ENCODE peak calls at places on chromosomes 7 and 10, in ten cellular contexts. X, H, D, S, Z, U, F, A, B and Q are unnamed samples.

GRCh38 chr7:75711634-75712494 is 26.9 kb downstream of the HIP1 start:
- DNase-seq in D (no peak), U (no peak), H (no peak), B (no peak), Z (no peak), F (no peak), X (no peak), S (no peak), A (no peak), Q (no peak)

GRCh38 chr10:125991009-125991788 is 94.8 kb downstream of the FANK1 start:
- DNase-seq in U (no peak), F (no peak), X (no peak), D (no peak), A (no peak), Z (no peak), S (no peak), B (no peak), H (no peak), Q (no peak)

GRCh38 chr10:36086976-36087726 is 445.1 kb upstream of the FZD8 start:
- DNase-seq in D (no peak), Z (no peak), H (no peak), S (no peak), F (no peak), B (no peak), X (no peak), U (no peak), A (no peak), Q (no peak)

GRCh38 chr10:126969310-126969709 is 64.1 kb downstream of the DOCK1 start:
- DNase-seq in A (no peak), U (peak), S (no peak), B (no peak), H (no peak), Z (no peak), X (peak), D (no peak), F (no peak), Q (peak)

GRCh38 chr10:16509996-16510395 is 11.7 kb downstream of the C1QL3 start:
- DNase-seq in B (no peak), S (no peak), H (no peak), D (no peak), X (no peak), U (no peak), Z (no peak), A (no peak), F (no peak), Q (no peak)

GRCh38 chr7:50409856-50410468 is 40.2 kb downstream of the FIGNL1 start:
- DNase-seq in B (no peak), H (no peak), F (no peak), Z (no peak), U (no peak), S (no peak), A (no peak), X (peak), D (no peak), Q (no peak)

GRCh38 chr7:50595538-50596102 is 30.4 kb upstream of the DDC start:
- DNase-seq in A (no peak), H (no peak), D (no peak), U (peak), Z (no peak), B (no peak), F (no peak), S (no peak), X (peak), Q (peak)

GRCh38 chr10:1048349-1048731 is 579 bp downstream of the IDI1 start:
- DNase-seq in F (no peak), U (no peak), S (no peak), H (peak), B (peak), D (peak), Z (peak), A (no peak), X (peak), Q (no peak)

GRCh38 chr7:13151982-13152381 is 464.5 kb downstream of the ARL4A start:
- DNase-seq in F (no peak), H (no peak), S (no peak), X (no peak), Z (no peak), A (no peak), B (no peak), U (no peak), D (no peak), Q (no peak)

GRCh38 chr7:134804351-134804750 is 24.9 kb downstream of the CALD1 start:
- DNase-seq in U (no peak), H (no peak), X (no peak), D (no peak), F (no peak), Z (no peak), S (no peak), A (no peak), B (no peak), Q (no peak)

GRCh38 chr7:107944776-107945175 is 53.8 kb downstream of the DLD start:
- DNase-seq in H (no peak), Z (no peak), F (no peak), X (no peak), B (no peak), A (no peak), U (no peak), D (no peak), S (no peak), Q (no peak)

GRCh38 chr7:107945332-107945731 is 54.3 kb downstream of the DLD start:
- DNase-seq in U (no peak), S (no peak), X (no peak), A (no peak), Z (no peak), D (no peak), F (no peak), B (no peak), H (no peak), Q (no peak)

GRCh38 chr7:107948645-107949442 is 54.1 kb downstream of the LAMB1 start:
- DNase-seq in U (no peak), F (no peak), A (no peak), D (no peak), X (no peak), B (no peak), Z (no peak), S (no peak), H (no peak), Q (no peak)

GRCh38 chr7:107946881-107947280 is 55.9 kb downstream of the DLD start:
- DNase-seq in D (no peak), F (no peak), B (no peak), U (no peak), A (no peak), H (no peak), Z (no peak), X (no peak), S (no peak), Q (no peak)

DNA sequence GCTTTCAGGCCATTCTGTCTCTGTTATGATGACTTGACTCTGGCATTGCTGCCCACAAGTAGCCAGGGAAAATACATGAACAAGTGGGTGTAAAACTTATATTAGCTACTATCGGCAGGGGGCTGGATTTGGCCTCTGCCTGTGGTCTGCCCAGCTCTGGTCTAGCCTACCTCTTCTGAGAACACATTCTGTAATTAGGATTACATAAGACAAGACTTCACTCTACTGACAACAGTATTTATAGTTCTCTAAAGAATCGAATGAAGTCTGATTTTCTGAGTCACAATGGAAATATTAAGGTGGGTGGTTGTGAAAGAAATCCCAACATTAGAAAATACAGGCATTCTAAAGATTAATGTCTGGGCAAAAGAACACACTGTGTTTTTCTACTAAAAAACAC is 55.5 kb downstream of the DLD start:
- DNase-seq in D (no peak), H (no peak), S (no peak), A (no peak), F (no peak), X (no peak), U (no peak), Z (no peak), B (no peak), Q (no peak)
- H3K27ac ChIP-seq in D (no peak), H (no peak), S (no peak), A (no peak), F (no peak), X (no peak), U (peak), Z (peak), B (no peak), Q (no peak)

GRCh38 chr10:74033724-74034123 is 35.8 kb downstream of the VCL start:
- DNase-seq in Z (no peak), X (no peak), A (no peak), D (no peak), U (no peak), B (no peak), F (no peak), H (no peak), S (no peak), Q (no peak)
- H3K27ac ChIP-seq in Z (peak), X (no peak), A (no peak), D (no peak), U (no peak), B (no peak), F (no peak), H (no peak), S (no peak), Q (no peak)

DNA sequence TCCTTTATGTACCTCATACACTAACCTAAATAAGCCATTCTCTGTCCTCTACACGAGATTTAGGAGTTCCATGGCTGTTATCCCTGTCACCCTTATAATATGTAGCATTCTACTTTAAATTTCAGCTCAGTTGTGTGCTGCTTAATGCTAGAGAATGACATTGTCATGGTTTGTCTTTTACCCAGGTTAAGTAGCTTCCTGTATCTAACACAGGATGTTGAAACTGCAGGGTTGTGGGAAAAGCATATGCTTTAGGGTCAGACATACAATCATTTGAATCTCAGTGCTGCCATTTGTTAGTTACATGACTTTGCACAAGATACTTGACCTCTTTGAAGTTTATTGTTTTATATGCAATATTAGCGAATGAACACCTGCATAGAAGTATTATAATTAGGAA is 235.1 kb upstream of the CACNA2D1 start:
- DNase-seq in A (no peak), F (no peak), X (no peak), B (no peak), U (no peak), S (no peak), D (no peak), H (no peak), Z (no peak), Q (no peak)
- H3K27ac ChIP-seq in A (no peak), F (no peak), X (no peak), B (no peak), U (no peak), S (no peak), D (no peak), H (no peak), Z (no peak), Q (no peak)

DNA sequence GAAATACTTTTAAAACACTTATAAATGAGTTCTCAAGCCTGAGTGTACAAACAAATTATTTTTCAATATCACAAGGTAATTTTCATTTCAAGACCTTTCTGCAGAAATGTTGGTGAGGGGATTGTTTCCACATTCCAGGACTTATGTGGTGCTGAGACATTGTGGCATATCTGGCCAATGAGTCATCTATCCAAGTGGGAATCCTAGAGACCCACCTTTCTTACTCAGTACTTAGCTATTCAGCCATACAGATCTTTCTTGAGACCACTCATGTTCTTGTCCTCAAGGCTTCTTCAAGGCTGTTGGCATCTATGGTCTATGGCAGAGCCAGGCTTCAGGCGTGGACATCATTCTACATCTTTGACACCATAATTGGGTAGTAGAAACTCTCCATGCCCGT is 225.4 kb downstream of the DKK1 start:
- DNase-seq in Z (no peak), S (no peak), X (no peak), D (no peak), F (no peak), U (no peak), B (no peak), A (no peak), H (no peak), Q (no peak)
- H3K27ac ChIP-seq in Z (no peak), S (no peak), X (no peak), D (no peak), F (no peak), U (no peak), B (no peak), A (no peak), H (no peak), Q (no peak)

GRCh38 chr10:121910673-121911420 is 17.0 kb downstream of the ATE1 start:
- DNase-seq in B (no peak), F (no peak), U (no peak), S (no peak), A (no peak), Z (no peak), X (no peak), D (no peak), H (no peak), Q (no peak)
- H3K27ac ChIP-seq in B (no peak), F (no peak), U (peak), S (no peak), A (no peak), Z (peak), X (no peak), D (no peak), H (no peak), Q (peak)

GRCh38 chr10:119688033-119688508 is 36.9 kb downstream of the BAG3 start:
- DNase-seq in H (no peak), F (no peak), Z (no peak), B (no peak), X (no peak), A (no peak), S (no peak), D (no peak), U (peak), Q (peak)
- H3K27ac ChIP-seq in H (no peak), F (no peak), Z (no peak), B (no peak), X (no peak), A (no peak), S (no peak), D (no peak), U (peak), Q (no peak)

GRCh38 chr7:131511774-131512535 is 44.5 kb downstream of the PODXL start:
- DNase-seq in B (no peak), X (no peak), S (no peak), H (no peak), Z (no peak), A (no peak), D (no peak), F (no peak), U (no peak), Q (no peak)
- H3K27ac ChIP-seq in B (peak), X (no peak), S (no peak), H (no peak), Z (peak), A (no peak), D (peak), F (no peak), U (no peak), Q (no peak)

GRCh38 chr10:124342821-124343170 is 75.9 kb downstream of the OAT start:
- DNase-seq in U (no peak), S (no peak), F (no peak), A (no peak), Z (peak), X (no peak), H (no peak), B (no peak), D (no peak), Q (no peak)

GRCh38 chr10:124342136-124342820 is 76.4 kb downstream of the OAT start:
- DNase-seq in A (no peak), H (no peak), X (peak), S (no peak), D (no peak), U (no peak), Z (peak), F (no peak), B (no peak), Q (no peak)

GRCh38 chr10:124343351-124344265 is 75.1 kb downstream of the OAT start:
- DNase-seq in D (no peak), A (no peak), U (no peak), H (no peak), F (no peak), X (peak), Z (no peak), B (no peak), S (no peak), Q (no peak)

GRCh38 chr10:124339951-124340760 is 78.6 kb downstream of the OAT start:
- DNase-seq in F (no peak), U (peak), D (no peak), H (no peak), Z (no peak), X (peak), B (no peak), A (peak), S (no peak), Q (no peak)

DNA sequence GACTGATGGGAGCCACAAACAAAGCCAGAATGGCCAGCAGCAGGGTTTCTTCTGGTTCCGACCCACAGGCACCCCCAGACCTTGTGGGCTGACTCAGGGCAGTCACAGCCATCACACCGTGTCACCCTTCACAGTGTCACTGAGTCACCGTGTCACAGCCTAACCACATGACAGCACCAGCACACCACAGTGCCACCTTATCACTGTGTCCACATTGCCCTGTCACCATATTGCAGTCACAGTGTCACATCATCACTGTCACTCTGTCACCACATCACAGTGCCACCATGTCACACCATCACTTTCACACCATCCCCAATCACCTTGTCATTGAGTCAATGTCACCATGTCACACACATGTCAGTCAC is 77.0 kb downstream of the OAT start:
- DNase-seq in U (no peak), Z (peak), S (no peak), B (no peak), F (no peak), H (no peak), X (peak), A (no peak), D (no peak), Q (no peak)
- H3K27ac ChIP-seq in U (no peak), Z (no peak), S (no peak), B (no peak), F (no peak), H (no peak), X (no peak), A (no peak), D (no peak), Q (no peak)

GRCh38 chr7:106952175-106952657 is 87.1 kb downstream of the PIK3CG start:
- DNase-seq in S (no peak), H (no peak), A (no peak), Z (no peak), D (no peak), B (no peak), U (no peak), X (no peak), F (no peak), Q (no peak)
- H3K27ac ChIP-seq in S (no peak), H (no peak), A (no peak), Z (peak), D (no peak), B (no peak), U (peak), X (no peak), F (peak), Q (no peak)

GRCh38 chr7:138243430-138243829 is 167.2 kb downstream of the AKR1D1 start:
- DNase-seq in F (no peak), B (no peak), X (no peak), H (peak), U (peak), S (no peak), D (peak), A (peak), Z (no peak), Q (no peak)
- H3K27ac ChIP-seq in F (no peak), B (no peak), X (no peak), H (peak), U (peak), S (no peak), D (peak), A (no peak), Z (no peak), Q (no peak)